ENCODE peak calls at places on chromosomes 5 and 9, in five cellular contexts. B, X, O, R and T are unnamed samples.

GRCh38 chr5:6744841-6745705 is 31.8 kb downstream of the TENT4A start:
- DNase-seq in R (no peak), X (no peak), O (no peak), B (no peak), T (no peak)

GRCh38 chr5:71943874-71944273 is 163.4 kb upstream of the MAP1B start:
- DNase-seq in B (no peak), X (no peak), R (no peak), O (no peak), T (no peak)

GRCh38 chr5:129724222-129724621 is 23.7 kb upstream of the MINAR2 start:
- DNase-seq in X (no peak), O (no peak), R (no peak), B (no peak), T (no peak)

GRCh38 chr9:137435381-137435891 is 5.7 kb downstream of the ENTPD8 start:
- DNase-seq in O (no peak), R (no peak), B (no peak), X (no peak), T (no peak)

GRCh38 chr5:75558221-75558620 is 46.5 kb downstream of the POLK start:
- DNase-seq in X (no peak), R (no peak), B (no peak), O (no peak), T (no peak)

GRCh38 chr9:93918071-93918470 is 37.1 kb downstream of the BARX1 start:
- DNase-seq in X (no peak), R (no peak), O (no peak), B (no peak), T (no peak)

GRCh38 chr9:36319806-36320205 is 61.6 kb upstream of the GNE start:
- DNase-seq in X (no peak), B (no peak), R (no peak), O (peak), T (no peak)

GRCh38 chr5:111830333-111830732 is 73.3 kb upstream of the NREP start:
- DNase-seq in R (no peak), X (no peak), O (peak), B (no peak), T (no peak)

GRCh38 chr9:92048924-92049625 is 66.1 kb downstream of the SPTLC1 start:
- DNase-seq in R (no peak), X (no peak), O (no peak), B (no peak), T (no peak)

GRCh38 chr5:150263801-150264621 is 25.6 kb downstream of the CAMK2A start:
- DNase-seq in R (peak), X (no peak), B (no peak), O (peak), T (no peak)

GRCh38 chr9:87107072-87107471 is 159.8 kb upstream of the GAS1 start:
- DNase-seq in B (no peak), X (no peak), O (peak), R (no peak), T (no peak)

GRCh38 chr9:125752070-125752628 is 5.0 kb downstream of the PBX3 start:
- DNase-seq in B (no peak), X (no peak), O (no peak), R (no peak), T (no peak)

GRCh38 chr9:127144670-127145458 is 22.4 kb upstream of the ANGPTL2 start:
- DNase-seq in B (no peak), X (no peak), O (no peak), R (no peak), T (no peak)

GRCh38 chr9:127930298-127931091 is at the start of gene PIP5KL1:
- DNase-seq in X (peak), O (peak), R (no peak), B (peak), T (no peak)

GRCh38 chr5:181203093-181203711 is 1.8 kb downstream of the TRIM7 start:
- DNase-seq in X (no peak), O (no peak), B (no peak), R (no peak), T (no peak)

GRCh38 chr5:89060768-89061167 is 177.8 kb upstream of the MEF2C start:
- DNase-seq in X (no peak), O (peak), R (no peak), B (no peak), T (no peak)

GRCh38 chr5:133222979-133223378 is 171.2 kb downstream of the HSPA4 start:
- DNase-seq in R (no peak), X (no peak), B (no peak), O (no peak), T (no peak)

GRCh38 chr9:135244751-135245221 is 157.3 kb downstream of the OLFM1 start:
- DNase-seq in R (no peak), O (no peak), B (no peak), X (no peak), T (no peak)